ENCODE peak calls at places on chromosome 12, in nine cellular contexts. B is pancreas, D is foreskin fibroblast, Z is NT2/D1, N is NCI-H460, U is WTC11, I is A549, O is NCI-H82, C is Calu3. G is an unnamed sample.

GRCh38 chr12:41407240-41407799 is 219.2 kb downstream of the PDZRN4 start:
- DNase-seq in B (no peak), D (no peak), Z (no peak), N (no peak), U (no peak), I (no peak), O (peak), C (no peak), G (no peak)

GRCh38 chr12:117093918-117094630 is 5.1 kb downstream of the TESC start:
- DNase-seq in B (no peak), D (no peak), Z (no peak), N (no peak), U (no peak), I (no peak), O (no peak), C (no peak), G (no peak)

GRCh38 chr12:116459011-116459410 is 100.2 kb upstream of the MAP1LC3B2 start:
- DNase-seq in B (no peak), D (no peak), Z (no peak), N (no peak), U (no peak), I (no peak), O (no peak), C (no peak), G (no peak)

GRCh38 chr12:43805149-43805856 is 814 bp downstream of the TWF1 start:
- DNase-seq in B (no peak), D (no peak), Z (no peak), N (no peak), U (no peak), I (peak), O (peak), C (no peak), G (peak)

GRCh38 chr12:28710882-28711281 is 438.2 kb upstream of the FAR2 start:
- DNase-seq in B (no peak), D (peak), Z (no peak), N (no peak), U (no peak), I (no peak), O (no peak), C (no peak), G (no peak)

GRCh38 chr12:2083008-2083407 is 30.2 kb downstream of the CACNA1C start:
- DNase-seq in B (no peak), D (peak), Z (no peak), N (no peak), U (no peak), I (no peak), O (peak), C (no peak), G (no peak)

GRCh38 chr12:57110189-57111045 is 745 bp downstream of the STAT6 start:
- DNase-seq in B (no peak), D (peak), Z (no peak), N (peak), U (peak), I (peak), O (peak), C (peak), G (peak)

GRCh38 chr12:92519284-92519683 is 183.5 kb upstream of the PLEKHG7 start:
- DNase-seq in B (no peak), D (no peak), Z (no peak), N (no peak), U (no peak), I (no peak), O (no peak), C (no peak), G (no peak)

GRCh38 chr12:95351745-95352144 is 122.2 kb upstream of the METAP2 start:
- DNase-seq in B (no peak), D (peak), Z (no peak), N (no peak), U (no peak), I (no peak), O (no peak), C (no peak), G (no peak)

GRCh38 chr12:96399919-96400630 is at the start of gene CDK17:
- DNase-seq in B (peak), D (peak), Z (peak), N (peak), U (peak), I (peak), O (peak), C (peak), G (peak)

GRCh38 chr12:96383371-96383770 is 16.9 kb downstream of the CDK17 start:
- DNase-seq in B (no peak), D (no peak), Z (no peak), N (no peak), U (no peak), I (no peak), O (no peak), C (no peak), G (no peak)

GRCh38 chr12:132604108-132605054 is 6.0 kb downstream of the LRCOL1 start:
- DNase-seq in B (peak), D (no peak), Z (no peak), N (no peak), U (no peak), I (no peak), O (no peak), C (no peak), G (no peak)

GRCh38 chr12:109777544-109777943 is 55.7 kb downstream of the TRPV4 start:
- DNase-seq in B (no peak), D (peak), Z (no peak), N (peak), U (no peak), I (peak), O (peak), C (peak), G (peak)

GRCh38 chr12:103840399-103840880 is 594 bp downstream of the NT5DC3 start:
- DNase-seq in B (peak), D (peak), Z (no peak), N (no peak), U (peak), I (peak), O (peak), C (no peak), G (no peak)

GRCh38 chr12:16449459-16449858 is 102.0 kb downstream of the MGST1 start:
- DNase-seq in B (no peak), D (no peak), Z (no peak), N (no peak), U (no peak), I (no peak), O (no peak), C (no peak), G (no peak)

GRCh38 chr12:81417056-81417455 is 339.2 kb downstream of the ACSS3 start:
- DNase-seq in B (no peak), D (no peak), Z (no peak), N (no peak), U (no peak), I (no peak), O (no peak), C (no peak), G (no peak)

GRCh38 chr12:90515199-90516175 is 439.5 kb downstream of the CCER1 start:
- DNase-seq in B (no peak), D (peak), Z (no peak), N (no peak), U (no peak), I (peak), O (no peak), C (no peak), G (no peak)

GRCh38 chr12:43957732-43958131 is 121.9 kb downstream of the TMEM117 start:
- DNase-seq in B (no peak), D (peak), Z (peak), N (peak), U (no peak), I (peak), O (peak), C (peak), G (no peak)